ENCODE peak calls at places on chromosomes 6 and 20, in seven cellular contexts. J, Z, O, R, E, I and U are unnamed samples.
A peak's percentile ranks its signal among the peaks of the same experiment; 100 is the strongest.

GRCh38 chr20:51423810-51424209 is 118.7 kb downstream of the NFATC2 start:
- DNase-seq in O (no peak), Z (no peak), J (no peak), R (no peak), E (no peak), I (no peak), U (no peak)

GRCh38 chr6:15421945-15422733 is 176.3 kb downstream of the JARID2 start:
- DNase-seq in O (no peak), Z (no peak), R (no peak), E (no peak), J (no peak), I (peak; percentile 61), U (no peak)

GRCh38 chr6:37056439-37057127 is 51.1 kb downstream of the FGD2 start:
- DNase-seq in J (no peak), O (no peak), I (no peak), Z (peak; percentile 26), R (no peak), E (no peak), U (no peak)

GRCh38 chr20:47973519-47974233 is 188.4 kb upstream of the SULF2 start:
- DNase-seq in E (no peak), J (no peak), I (no peak), Z (no peak), O (no peak), R (no peak), U (no peak)

GRCh38 chr6:159877256-159877808 is 13.5 kb upstream of the MAS1 start:
- DNase-seq in R (no peak), I (no peak), E (no peak), J (no peak), O (no peak), Z (no peak), U (no peak)

GRCh38 chr6:57324538-57324937 is 7.1 kb downstream of the PRIM2 start:
- DNase-seq in E (no peak), J (no peak), I (peak; percentile 18), O (peak; percentile 34), R (peak; percentile 30), Z (peak; percentile 31), U (no peak)

GRCh38 chr6:14671937-14672336 is 554.4 kb downstream of the CD83 start:
- DNase-seq in Z (no peak), E (no peak), I (no peak), R (no peak), J (no peak), O (no peak), U (no peak)

GRCh38 chr20:46677608-46678007 is 11.6 kb downstream of the TP53RK start:
- DNase-seq in R (no peak), E (no peak), J (no peak), O (no peak), Z (no peak), I (no peak), U (no peak)

GRCh38 chr6:74597266-74597665 is 608.6 kb downstream of the COL12A1 start:
- DNase-seq in E (no peak), O (no peak), I (no peak), J (no peak), R (peak; percentile 78), Z (peak; percentile 82), U (no peak)

GRCh38 chr6:36025932-36026327 is 1.5 kb upstream of the SLC26A8 start:
- DNase-seq in Z (peak; percentile 34), I (no peak), R (no peak), E (no peak), J (no peak), O (no peak), U (no peak)

GRCh38 chr6:10513544-10513943 is 7.6 kb upstream of the GCNT2 start:
- DNase-seq in J (no peak), Z (no peak), R (no peak), I (no peak), E (no peak), O (no peak), U (no peak)

GRCh38 chr20:16619953-16620352 is 46.7 kb upstream of the KIF16B start:
- DNase-seq in R (no peak), J (no peak), Z (no peak), O (no peak), I (no peak), E (no peak), U (no peak)

GRCh38 chr6:90126178-90126577 is 170.5 kb downstream of the BACH2 start:
- DNase-seq in I (no peak), R (no peak), O (no peak), J (no peak), E (no peak), Z (no peak), U (no peak)

GRCh38 chr6:41976794-41977484 is 35.3 kb upstream of the CCND3 start:
- DNase-seq in J (no peak), E (no peak), I (no peak), O (peak; percentile 29), R (no peak), Z (peak; percentile 81), U (no peak)

GRCh38 chr6:37501632-37502466 is 2.2 kb upstream of the CCDC167 start:
- DNase-seq in E (no peak), I (no peak), J (no peak), O (peak; percentile 26), R (no peak), Z (no peak), U (no peak)

GRCh38 chr6:167739721-167740475 is 86.8 kb upstream of the AFDN start:
- DNase-seq in Z (no peak), O (no peak), I (no peak), E (no peak), R (no peak), J (no peak), U (no peak)